ENCODE peak calls at places on chromosomes 11 and 22, in seven cellular contexts. P, L, D, K, E, Q and U are unnamed samples.

GRCh38 chr22:32020117-32020516 is 22.9 kb upstream of the SLC5A1 start:
- DNase-seq in P (no peak), L (peak; percentile 60), D (no peak), K (peak; percentile 18), E (no peak), Q (no peak), U (no peak)

GRCh38 chr11:8814209-8814922 is 96.6 kb upstream of the AKIP1 start:
- DNase-seq in P (peak; percentile 40), L (peak; percentile 57), D (no peak), K (no peak), E (no peak), Q (no peak), U (no peak)

GRCh38 chr11:70244698-70245097 is 25.8 kb upstream of the PPFIA1 start:
- DNase-seq in P (no peak), L (peak; percentile 59), D (no peak), K (peak; percentile 69), E (no peak), Q (no peak), U (no peak)

GRCh38 chr11:70556884-70557741 is 158.8 kb downstream of the CTTN start:
- DNase-seq in P (peak; percentile 75), L (peak; percentile 36), D (no peak), K (no peak), E (no peak), Q (no peak), U (no peak)

GRCh38 chr11:121391914-121392313 is 60.2 kb upstream of the SORL1 start:
- DNase-seq in P (peak; percentile 92), L (no peak), D (no peak), K (no peak), E (no peak), Q (no peak), U (no peak)

GRCh38 chr22:45159652-45160462 is 3.9 kb upstream of the NUP50 start:
- DNase-seq in P (peak; percentile 49), L (peak; percentile 27), D (no peak), K (no peak), E (no peak), Q (no peak), U (no peak)

GRCh38 chr11:31798057-31799035 is 12.8 kb downstream of the PAX6 start:
- DNase-seq in P (no peak), L (peak; percentile 48), D (no peak), K (no peak), E (no peak), Q (peak; percentile 71), U (no peak)

GRCh38 chr11:131671320-131671719 is 300.9 kb downstream of the NTM start:
- DNase-seq in P (no peak), L (no peak), D (no peak), K (no peak), E (no peak), Q (no peak), U (no peak)

GRCh38 chr11:108654994-108655631 is 9.8 kb upstream of the DDX10 start:
- DNase-seq in P (peak; percentile 63), L (peak; percentile 87), D (no peak), K (no peak), E (peak; percentile 31), Q (no peak), U (no peak)

GRCh38 chr11:134034496-134035381 is 34.1 kb upstream of the JAM3 start:
- DNase-seq in P (no peak), L (peak; percentile 60), D (no peak), K (no peak), E (no peak), Q (no peak), U (no peak)

GRCh38 chr22:17753401-17753989 is 20.8 kb downstream of the BID start:
- DNase-seq in P (no peak), L (peak; percentile 55), D (no peak), K (no peak), E (no peak), Q (no peak), U (no peak)

GRCh38 chr11:67138922-67139321 is 19.9 kb downstream of the KDM2A start:
- DNase-seq in P (no peak), L (no peak), D (no peak), K (no peak), E (no peak), Q (no peak), U (no peak)

GRCh38 chr11:70024036-70024772 is 53.9 kb upstream of the ANO1 start:
- DNase-seq in P (no peak), L (no peak), D (no peak), K (no peak), E (no peak), Q (no peak), U (no peak)

GRCh38 chr11:130698174-130698573 is 218.1 kb downstream of the SNX19 start:
- DNase-seq in P (no peak), L (no peak), D (no peak), K (no peak), E (no peak), Q (no peak), U (no peak)

GRCh38 chr11:33620423-33621120 is 80.1 kb downstream of the C11orf91 start:
- DNase-seq in P (no peak), L (peak; percentile 71), D (no peak), K (no peak), E (no peak), Q (no peak), U (no peak)

GRCh38 chr11:131373326-131373725 is 2.9 kb downstream of the NTM start:
- DNase-seq in P (no peak), L (no peak), D (no peak), K (no peak), E (no peak), Q (no peak), U (no peak)

GRCh38 chr11:94639901-94640721 is 72.9 kb downstream of the PIWIL4 start:
- DNase-seq in P (no peak), L (no peak), D (no peak), K (no peak), E (no peak), Q (no peak), U (no peak)

GRCh38 chr11:111917788-111918187 is 925 bp upstream of the C11orf52 start:
- DNase-seq in P (no peak), L (no peak), D (no peak), K (no peak), E (no peak), Q (no peak), U (no peak)
- H3K27ac ChIP-seq in P (peak overlapping the region; percentile 89), L (no peak overlapping the region), D (no peak overlapping the region), K (no peak overlapping the region), E (no peak overlapping the region), Q (no peak overlapping the region), U (no peak overlapping the region)

DNA sequence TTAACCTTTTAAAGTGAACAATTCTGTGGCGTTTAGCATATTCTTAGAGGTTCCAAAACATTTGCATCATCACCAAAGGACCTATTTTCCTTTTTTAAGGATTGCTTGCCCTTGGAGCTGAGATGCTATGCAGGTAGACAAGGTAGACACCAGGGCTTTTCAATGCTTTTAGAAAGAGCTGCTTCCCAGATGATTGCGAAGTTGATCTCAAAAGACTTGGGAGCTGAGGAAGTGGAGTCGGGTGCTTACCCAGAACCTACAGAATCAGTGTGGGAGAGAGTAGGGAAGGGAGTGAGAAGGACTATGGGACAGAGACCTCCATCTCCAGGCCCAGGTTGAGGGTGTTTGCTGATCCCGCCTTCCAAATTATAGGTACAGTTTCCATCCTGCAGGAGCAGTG is 11.1 kb upstream of the ALX4 start:
- DNase-seq in P (no peak), L (no peak), D (no peak), K (no peak), E (no peak), Q (no peak), U (no peak)
- H3K27me3 ChIP-seq in P (peaks cover 88% of the 10 kb centered on the region), L (peaks cover 97% of the 10 kb centered on the region), D (no peaks in the 10 kb centered on the region), K (peaks cover 98% of the 10 kb centered on the region), E (peaks cover 19% of the 10 kb centered on the region), Q (no peaks in the 10 kb centered on the region), U (peaks cover 99% of the 10 kb centered on the region)

GRCh38 chr11:122509091-122509490 is 146.4 kb upstream of the UBASH3B start:
- DNase-seq in P (no peak), L (no peak), D (no peak), K (no peak), E (no peak), Q (no peak), U (no peak)
- H3K27ac ChIP-seq in P (no peak overlapping the region), L (no peak overlapping the region), D (no peak overlapping the region), K (no peak overlapping the region), E (no peak overlapping the region), Q (no peak overlapping the region), U (no peak overlapping the region)

GRCh38 chr11:30479899-30480298 is 106.3 kb downstream of the MPPED2 start:
- DNase-seq in P (no peak), L (no peak), D (no peak), K (no peak), E (no peak), Q (no peak), U (no peak)

GRCh38 chr11:30481385-30481784 is 104.8 kb downstream of the MPPED2 start:
- DNase-seq in P (no peak), L (no peak), D (no peak), K (no peak), E (no peak), Q (no peak), U (no peak)

GRCh38 chr11:30474151-30474954 is 111.8 kb downstream of the MPPED2 start:
- DNase-seq in P (no peak), L (no peak), D (no peak), K (no peak), E (no peak), Q (no peak), U (no peak)

GRCh38 chr11:30478923-30479322 is 107.2 kb downstream of the MPPED2 start:
- DNase-seq in P (no peak), L (no peak), D (no peak), K (no peak), E (no peak), Q (no peak), U (no peak)

DNA sequence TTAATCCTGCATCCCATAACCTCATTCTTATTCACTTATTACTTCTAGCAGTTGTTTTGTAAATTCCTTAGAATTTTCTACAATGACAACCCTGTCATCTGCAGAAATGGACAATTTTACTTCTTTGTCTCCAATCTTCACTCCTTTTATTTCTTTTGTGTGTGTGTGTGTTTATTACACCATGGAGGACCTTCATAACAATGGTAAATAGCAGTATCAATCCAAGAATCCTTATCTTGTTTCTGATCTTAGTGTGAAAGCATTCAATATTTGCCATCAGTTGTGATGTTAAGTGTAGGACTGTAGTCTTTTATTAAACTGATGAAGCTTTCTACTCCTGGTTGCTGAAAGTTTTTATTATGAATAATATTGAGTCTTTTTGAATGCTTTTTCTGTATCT is 109.1 kb downstream of the MPPED2 start:
- DNase-seq in P (no peak), L (no peak), D (no peak), K (no peak), E (no peak), Q (no peak), U (no peak)
- H3K27me3 ChIP-seq in P (no peaks in the 10 kb centered on the region), L (no peaks in the 10 kb centered on the region), D (no peaks in the 10 kb centered on the region), K (peaks cover 4% of the 10 kb centered on the region), E (no peaks in the 10 kb centered on the region), Q (no peaks in the 10 kb centered on the region), U (no peaks in the 10 kb centered on the region)